ENCODE peak calls at places on chromosomes 6 and 20, in six cellular contexts. One of them, this sample, is unnamed.

GRCh38 chr6:139515511-139515910 is 141.1 kb upstream of the CITED2 start:
- DNase-seq in chondrocyte: no peak
- DNase-seq in iPS-NIHi11: no peak
- DNase-seq in stimulated activated CD8-positive, alpha-beta memory T cell treated with anti-CD3 and anti-CD28 coated beads, Interleukin-2, amount 100 ng/mL, for 48 hours: no peak
- DNase-seq in ACHN: no peak
- DNase-seq in GF-D8: no peak
- DNase-seq in this sample: no peak

GRCh38 chr20:64010711-64011237 is 25.2 kb upstream of the C20orf204 start:
- DNase-seq in chondrocyte: no peak
- DNase-seq in iPS-NIHi11: no peak
- DNase-seq in stimulated activated CD8-positive, alpha-beta memory T cell treated with anti-CD3 and anti-CD28 coated beads, Interleukin-2, amount 100 ng/mL, for 48 hours: no peak
- DNase-seq in ACHN: no peak
- DNase-seq in GF-D8: no peak
- DNase-seq in this sample: no peak

GRCh38 chr20:44730441-44730840 is 15.2 kb upstream of the KCNK15 start:
- DNase-seq in chondrocyte: no peak
- DNase-seq in iPS-NIHi11: no peak
- DNase-seq in stimulated activated CD8-positive, alpha-beta memory T cell treated with anti-CD3 and anti-CD28 coated beads, Interleukin-2, amount 100 ng/mL, for 48 hours: no peak
- DNase-seq in ACHN: peak; percentile 98
- DNase-seq in GF-D8: no peak
- DNase-seq in this sample: no peak

GRCh38 chr6:2103644-2104523 is 141.5 kb downstream of the GMDS start:
- DNase-seq in chondrocyte: no peak
- DNase-seq in iPS-NIHi11: peak; percentile 19
- DNase-seq in stimulated activated CD8-positive, alpha-beta memory T cell treated with anti-CD3 and anti-CD28 coated beads, Interleukin-2, amount 100 ng/mL, for 48 hours: no peak
- DNase-seq in ACHN: peak; percentile 71
- DNase-seq in GF-D8: peak; percentile 65
- DNase-seq in this sample: no peak

GRCh38 chr6:137900815-137901214 is 33.8 kb downstream of the TNFAIP3 start:
- DNase-seq in chondrocyte: no peak
- DNase-seq in iPS-NIHi11: no peak
- DNase-seq in stimulated activated CD8-positive, alpha-beta memory T cell treated with anti-CD3 and anti-CD28 coated beads, Interleukin-2, amount 100 ng/mL, for 48 hours: no peak
- DNase-seq in ACHN: no peak
- DNase-seq in GF-D8: no peak
- DNase-seq in this sample: no peak

GRCh38 chr20:43922614-43923013 is 8.0 kb downstream of the TOX2 start:
- DNase-seq in chondrocyte: no peak
- DNase-seq in iPS-NIHi11: no peak
- DNase-seq in stimulated activated CD8-positive, alpha-beta memory T cell treated with anti-CD3 and anti-CD28 coated beads, Interleukin-2, amount 100 ng/mL, for 48 hours: no peak
- DNase-seq in ACHN: no peak
- DNase-seq in GF-D8: no peak
- DNase-seq in this sample: no peak

GRCh38 chr6:11779308-11780096 is 899 bp upstream of the ADTRP start:
- DNase-seq in chondrocyte: no peak
- DNase-seq in iPS-NIHi11: no peak
- DNase-seq in stimulated activated CD8-positive, alpha-beta memory T cell treated with anti-CD3 and anti-CD28 coated beads, Interleukin-2, amount 100 ng/mL, for 48 hours: no peak
- DNase-seq in ACHN: no peak
- DNase-seq in GF-D8: no peak
- DNase-seq in this sample: no peak

GRCh38 chr20:35085477-35086225 is 7.0 kb downstream of the TRPC4AP start:
- DNase-seq in chondrocyte: no peak
- DNase-seq in iPS-NIHi11: no peak
- DNase-seq in stimulated activated CD8-positive, alpha-beta memory T cell treated with anti-CD3 and anti-CD28 coated beads, Interleukin-2, amount 100 ng/mL, for 48 hours: no peak
- DNase-seq in ACHN: no peak
- DNase-seq in GF-D8: peak; percentile 67
- DNase-seq in this sample: no peak

GRCh38 chr20:63032861-63033634 is 26.3 kb upstream of the BHLHE23 start:
- DNase-seq in chondrocyte: peak; percentile 68
- DNase-seq in iPS-NIHi11: no peak
- DNase-seq in stimulated activated CD8-positive, alpha-beta memory T cell treated with anti-CD3 and anti-CD28 coated beads, Interleukin-2, amount 100 ng/mL, for 48 hours: no peak
- DNase-seq in ACHN: no peak
- DNase-seq in GF-D8: no peak
- DNase-seq in this sample: no peak

GRCh38 chr6:11692451-11693376 is 85.9 kb downstream of the ADTRP start:
- DNase-seq in chondrocyte: no peak
- DNase-seq in iPS-NIHi11: no peak
- DNase-seq in stimulated activated CD8-positive, alpha-beta memory T cell treated with anti-CD3 and anti-CD28 coated beads, Interleukin-2, amount 100 ng/mL, for 48 hours: no peak
- DNase-seq in ACHN: no peak
- DNase-seq in GF-D8: peak; percentile 80
- DNase-seq in this sample: no peak

GRCh38 chr6:154164397-154164796 is 125.4 kb downstream of the OPRM1 start:
- DNase-seq in chondrocyte: no peak
- DNase-seq in iPS-NIHi11: no peak
- DNase-seq in stimulated activated CD8-positive, alpha-beta memory T cell treated with anti-CD3 and anti-CD28 coated beads, Interleukin-2, amount 100 ng/mL, for 48 hours: no peak
- DNase-seq in ACHN: peak; percentile 31
- DNase-seq in GF-D8: peak; percentile 33
- DNase-seq in this sample: no peak

GRCh38 chr6:54083301-54083700 is 27.9 kb upstream of the MLIP start:
- DNase-seq in chondrocyte: no peak
- DNase-seq in iPS-NIHi11: no peak
- DNase-seq in stimulated activated CD8-positive, alpha-beta memory T cell treated with anti-CD3 and anti-CD28 coated beads, Interleukin-2, amount 100 ng/mL, for 48 hours: no peak
- DNase-seq in ACHN: no peak
- DNase-seq in GF-D8: no peak
- DNase-seq in this sample: no peak

GRCh38 chr20:46195264-46196038 is 77.3 kb downstream of the CD40 start:
- DNase-seq in chondrocyte: no peak
- DNase-seq in iPS-NIHi11: no peak
- DNase-seq in stimulated activated CD8-positive, alpha-beta memory T cell treated with anti-CD3 and anti-CD28 coated beads, Interleukin-2, amount 100 ng/mL, for 48 hours: no peak
- DNase-seq in ACHN: no peak
- DNase-seq in GF-D8: no peak
- DNase-seq in this sample: no peak

GRCh38 chr6:32415521-32416019 is 8.6 kb upstream of the BTNL2 start:
- DNase-seq in chondrocyte: no peak
- DNase-seq in iPS-NIHi11: peak; percentile 67
- DNase-seq in stimulated activated CD8-positive, alpha-beta memory T cell treated with anti-CD3 and anti-CD28 coated beads, Interleukin-2, amount 100 ng/mL, for 48 hours: peak; percentile 75
- DNase-seq in ACHN: peak; percentile 64
- DNase-seq in GF-D8: no peak
- DNase-seq in this sample: peak; percentile 95

GRCh38 chr6:144401736-144402733 is 116.9 kb downstream of the UTRN start:
- DNase-seq in chondrocyte: no peak
- DNase-seq in iPS-NIHi11: no peak
- DNase-seq in stimulated activated CD8-positive, alpha-beta memory T cell treated with anti-CD3 and anti-CD28 coated beads, Interleukin-2, amount 100 ng/mL, for 48 hours: no peak
- DNase-seq in ACHN: no peak
- DNase-seq in GF-D8: no peak
- DNase-seq in this sample: no peak

GRCh38 chr6:149293244-149293643 is 24.3 kb upstream of the TAB2 start:
- DNase-seq in chondrocyte: no peak
- DNase-seq in iPS-NIHi11: no peak
- DNase-seq in stimulated activated CD8-positive, alpha-beta memory T cell treated with anti-CD3 and anti-CD28 coated beads, Interleukin-2, amount 100 ng/mL, for 48 hours: no peak
- DNase-seq in ACHN: no peak
- DNase-seq in GF-D8: no peak
- DNase-seq in this sample: no peak

GRCh38 chr20:58482416-58482815 is 32.8 kb downstream of the APCDD1L start:
- DNase-seq in chondrocyte: no peak
- DNase-seq in iPS-NIHi11: no peak
- DNase-seq in stimulated activated CD8-positive, alpha-beta memory T cell treated with anti-CD3 and anti-CD28 coated beads, Interleukin-2, amount 100 ng/mL, for 48 hours: no peak
- DNase-seq in ACHN: no peak
- DNase-seq in GF-D8: no peak
- DNase-seq in this sample: peak; percentile 53

GRCh38 chr6:85678000-85678601 is 35.4 kb upstream of the SYNCRIP start:
- DNase-seq in chondrocyte: no peak
- DNase-seq in iPS-NIHi11: no peak
- DNase-seq in stimulated activated CD8-positive, alpha-beta memory T cell treated with anti-CD3 and anti-CD28 coated beads, Interleukin-2, amount 100 ng/mL, for 48 hours: no peak
- DNase-seq in ACHN: no peak
- DNase-seq in GF-D8: no peak
- DNase-seq in this sample: no peak

GRCh38 chr20:62784497-62784896 is 11.8 kb upstream of the MRGBP start:
- DNase-seq in chondrocyte: no peak
- DNase-seq in iPS-NIHi11: no peak
- DNase-seq in stimulated activated CD8-positive, alpha-beta memory T cell treated with anti-CD3 and anti-CD28 coated beads, Interleukin-2, amount 100 ng/mL, for 48 hours: no peak
- DNase-seq in ACHN: no peak
- DNase-seq in GF-D8: no peak
- DNase-seq in this sample: no peak

This sample was measured in endodermal cell.